ENCODE peak calls at places on chromosomes 2 and 18, in seven cellular contexts. H is skeletal muscle cell, Z is ELF-1, L is ovary, M is EH, I is HEK293T, Y is GM23338. R is an unnamed sample.
A peak's percentile ranks its signal among the peaks of the same experiment; 100 is the strongest.

GRCh38 chr2:199370150-199370780 is 87.5 kb downstream of the SATB2 start:
- DNase-seq in L (no peak), M (peak; percentile 85), H (no peak), Z (no peak), I (no peak), Y (no peak), R (peak; percentile 24)

GRCh38 chr18:2981212-2981728 is 31.7 kb downstream of the LPIN2 start:
- DNase-seq in M (peak; percentile 95), Y (no peak), H (peak; percentile 91), I (no peak), Z (no peak), L (no peak), R (peak; percentile 82)

GRCh38 chr18:7950380-7951143 is 383.4 kb downstream of the PTPRM start:
- DNase-seq in L (no peak), Z (no peak), Y (no peak), H (peak; percentile 23), I (no peak), M (peak; percentile 66), R (peak; percentile 74)

GRCh38 chr18:42635378-42636048 is 480.0 kb downstream of the RIT2 start:
- DNase-seq in H (no peak), L (no peak), Y (peak; percentile 75), I (no peak), M (no peak), Z (peak; percentile 27), R (no peak)

GRCh38 chr2:120564213-120565094 is 171.2 kb upstream of the GLI2 start:
- DNase-seq in Z (no peak), I (no peak), L (no peak), Y (peak; percentile 59), H (no peak), M (no peak), R (no peak)

GRCh38 chr2:134142341-134142738 is 111.5 kb upstream of the MGAT5 start:
- DNase-seq in Z (no peak), H (no peak), L (no peak), Y (no peak), M (peak; percentile 52), I (no peak), R (peak; percentile 78)

GRCh38 chr2:65129276-65129612 is 662 bp downstream of the RAB1A start:
- DNase-seq in H (no peak), Z (peak; percentile 52), L (no peak), M (peak; percentile 16), Y (no peak), I (no peak), R (no peak)

GRCh38 chr18:40789286-40789685 is 1165.7 kb upstream of the PIK3C3 start:
- DNase-seq in M (no peak), H (no peak), L (no peak), Z (no peak), Y (no peak), I (no peak), R (no peak)

GRCh38 chr2:17958486-17959092 is 80.1 kb downstream of the KCNS3 start:
- DNase-seq in Y (no peak), M (no peak), L (no peak), Z (no peak), H (no peak), I (no peak), R (no peak)

GRCh38 chr18:53710080-53710479 is 514.4 kb downstream of the MBD2 start:
- DNase-seq in I (no peak), M (no peak), H (no peak), Z (no peak), L (no peak), Y (no peak), R (no peak)

GRCh38 chr2:73175663-73176204 is 26.6 kb upstream of the NOTO start:
- DNase-seq in I (peak; percentile 44), M (peak; percentile 73), L (peak; percentile 79), Z (peak; percentile 78), Y (peak; percentile 82), H (no peak), R (no peak)

GRCh38 chr18:3789525-3789924 is 339.6 kb downstream of the TGIF1 start:
- DNase-seq in H (no peak), Y (no peak), Z (no peak), L (no peak), I (no peak), M (no peak), R (no peak)

GRCh38 chr18:9419956-9420631 is 55.2 kb upstream of the RALBP1 start:
- DNase-seq in H (no peak), Z (no peak), M (peak; percentile 72), I (no peak), L (no peak), Y (no peak), R (peak; percentile 85)

GRCh38 chr2:71891719-71892118 is 255.9 kb downstream of the CYP26B1 start:
- DNase-seq in Z (no peak), L (peak; percentile 2), I (no peak), H (no peak), M (no peak), Y (no peak), R (no peak)

R was measured in RCC 7860.